ENCODE peak calls at places on chromosomes 1 and 21, in seven cellular contexts. Y, X, L, M, F, T and U are unnamed samples.

GRCh38 chr21:36784942-36785341 is 86.0 kb downstream of the SIM2 start:
- DNase-seq in Y (no peak), X (no peak), L (no peak), M (no peak), F (no peak), T (no peak), U (no peak)

GRCh38 chr1:231519166-231519565 is 9.3 kb upstream of the TSNAX start:
- DNase-seq in Y (no peak), X (no peak), L (no peak), M (no peak), F (no peak), T (no peak), U (no peak)

GRCh38 chr1:164785841-164786534 is 227.0 kb downstream of the PBX1 start:
- DNase-seq in Y (no peak), X (no peak), L (peak; percentile 25), M (no peak), F (no peak), T (peak; percentile 52), U (no peak)

GRCh38 chr1:201172999-201173610 is 17.5 kb upstream of the IGFN1 start:
- DNase-seq in Y (no peak), X (no peak), L (no peak), M (no peak), F (no peak), T (no peak), U (no peak)

GRCh38 chr1:47755368-47755990 is 241.7 kb downstream of the TRABD2B start:
- DNase-seq in Y (peak; percentile 63), X (no peak), L (no peak), M (peak; percentile 69), F (no peak), T (no peak), U (no peak)

GRCh38 chr1:234970371-234970730 is 158.3 kb downstream of the TOMM20 start:
- DNase-seq in Y (no peak), X (no peak), L (no peak), M (no peak), F (peak; percentile 42), T (no peak), U (no peak)

GRCh38 chr21:41360072-41360821 is 1.6 kb upstream of the MX2 start:
- DNase-seq in Y (peak; percentile 73), X (no peak), L (peak; percentile 23), M (peak; percentile 42), F (no peak), T (no peak), U (peak; percentile 75)

GRCh38 chr21:38301321-38302214 is 44.8 kb downstream of the KCNJ15 start:
- DNase-seq in Y (no peak), X (no peak), L (no peak), M (no peak), F (no peak), T (no peak), U (no peak)

GRCh38 chr1:159719990-159720389 is 5.6 kb upstream of the CRP start:
- DNase-seq in Y (no peak), X (no peak), L (no peak), M (no peak), F (no peak), T (no peak), U (no peak)

GRCh38 chr1:193310569-193310968 is 124.2 kb upstream of the B3GALT2 start:
- DNase-seq in Y (peak; percentile 50), X (no peak), L (no peak), M (no peak), F (no peak), T (no peak), U (no peak)

GRCh38 chr1:112358798-112359408 is 37.1 kb upstream of the CTTNBP2NL start:
- DNase-seq in Y (peak; percentile 81), X (peak; percentile 46), L (peak; percentile 63), M (no peak), F (peak; percentile 57), T (peak; percentile 86), U (peak; percentile 71)

GRCh38 chr1:198267921-198268320 is 111.1 kb downstream of the NEK7 start:
- DNase-seq in Y (no peak), X (no peak), L (no peak), M (no peak), F (no peak), T (no peak), U (no peak)

GRCh38 chr1:226535626-226536025 is 12.9 kb upstream of the STUM start:
- DNase-seq in Y (no peak), X (no peak), L (no peak), M (no peak), F (no peak), T (no peak), U (no peak)

GRCh38 chr21:31446206-31446900 is 102.3 kb upstream of the TIAM1 start:
- DNase-seq in Y (no peak), X (no peak), L (no peak), M (no peak), F (no peak), T (no peak), U (no peak)

GRCh38 chr1:160219062-160219929 is 14.1 kb downstream of the PEA15 start:
- DNase-seq in Y (peak; percentile 52), X (peak; percentile 55), L (peak; percentile 40), M (no peak), F (peak; percentile 72), T (peak; percentile 89), U (no peak)

GRCh38 chr1:110674337-110675059 is at the start of gene KCNA3:
- DNase-seq in Y (peak; percentile 65), X (no peak), L (peak; percentile 58), M (peak; percentile 73), F (no peak), T (peak; percentile 51), U (no peak)

GRCh38 chr1:41348394-41348793 is 12.8 kb upstream of the FOXO6 start:
- DNase-seq in Y (no peak), X (no peak), L (no peak), M (no peak), F (no peak), T (no peak), U (no peak)

GRCh38 chr1:183058835-183059234 is 35.6 kb downstream of the LAMC1 start:
- DNase-seq in Y (no peak), X (no peak), L (no peak), M (no peak), F (no peak), T (no peak), U (no peak)

GRCh38 chr1:161498646-161499045 is 6.6 kb upstream of the FCGR2A start:
- DNase-seq in Y (no peak), X (no peak), L (no peak), M (no peak), F (no peak), T (no peak), U (no peak)

GRCh38 chr1:6646499-6647148 is 22.0 kb downstream of the THAP3 start:
- DNase-seq in Y (no peak), X (no peak), L (no peak), M (no peak), F (peak; percentile 39), T (peak; percentile 40), U (no peak)

GRCh38 chr1:179807691-179808485 is 64.8 kb downstream of the FAM163A start:
- DNase-seq in Y (no peak), X (no peak), L (no peak), M (no peak), F (no peak), T (no peak), U (no peak)

GRCh38 chr21:31618696-31619430 is 40.6 kb upstream of the SOD1 start:
- DNase-seq in Y (no peak), X (no peak), L (no peak), M (no peak), F (no peak), T (no peak), U (no peak)

GRCh38 chr21:30831194-30831765 is 1.7 kb upstream of the KRTAP7-1 start:
- DNase-seq in Y (no peak), X (no peak), L (no peak), M (no peak), F (no peak), T (no peak), U (no peak)

GRCh38 chr1:107883562-107883961 is 81.4 kb downstream of the VAV3 start:
- DNase-seq in Y (no peak), X (no peak), L (no peak), M (no peak), F (no peak), T (no peak), U (no peak)

GRCh38 chr1:206797534-206798383 is 25.5 kb upstream of the IL10 start:
- DNase-seq in Y (peak; percentile 22), X (no peak), L (no peak), M (no peak), F (no peak), T (no peak), U (no peak)

GRCh38 chr1:150893336-150893913 is 6.5 kb downstream of the CTXND2 start:
- DNase-seq in Y (no peak), X (no peak), L (no peak), M (no peak), F (no peak), T (no peak), U (no peak)

GRCh38 chr1:209742409-209743144 is 13.3 kb upstream of the TRAF3IP3 start:
- DNase-seq in Y (no peak), X (peak; percentile 20), L (no peak), M (no peak), F (peak; percentile 20), T (no peak), U (no peak)